ENCODE peak calls at places on chromosomes 2 and 18, in eight cellular contexts. W is Right ventricle myocardium inferior; R is heart left ventricle; N is activated CD8-positive, alpha-beta T cell treated with anti-CD3 and anti-CD28 coated beads for 36 hours; Q is natural killer cell; E is activated CD4-positive, alpha-beta T cell treated with anti-CD3 and anti-CD28 coated beads for 36 hours; V is sciatic nerve; B is stimulated activated naive CD8-positive, alpha-beta T cell treated with anti-CD3 and anti-CD28 coated beads, Interleukin-15, Interleukin-2, amounts not matched to agents 100 U/mL and 50 U/mL, for 24 hours. T is an unnamed sample.

GRCh38 chr2:230512955-230513748 is 97.2 kb downstream of the SP100 start:
- ATAC-seq in W (no peak), R (no peak), N (no peak), Q (no peak), E (no peak), V (no peak), B (no peak), T (no peak)

GRCh38 chr18:49845629-49846252 is 32.4 kb upstream of the ACAA2 start:
- ATAC-seq in W (no peak), R (peak; percentile 60), N (no peak), Q (no peak), E (no peak), V (no peak), B (no peak), T (no peak)

GRCh38 chr18:3877678-3878077 is 427.7 kb downstream of the TGIF1 start:
- ATAC-seq in W (no peak), R (no peak), N (no peak), Q (no peak), E (no peak), V (no peak), B (no peak), T (no peak)

GRCh38 chr2:203835420-203835819 is 32.2 kb upstream of the CTLA4 start:
- ATAC-seq in W (no peak), R (no peak), N (no peak), Q (no peak), E (no peak), V (no peak), B (no peak), T (no peak)

GRCh38 chr2:29613792-29614266 is 307.6 kb downstream of the ALK start:
- ATAC-seq in W (no peak), R (no peak), N (no peak), Q (no peak), E (no peak), V (no peak), B (no peak), T (no peak)

GRCh38 chr18:32454667-32455066 is 16.0 kb downstream of the GAREM1 start:
- ATAC-seq in W (no peak), R (peak; percentile 40), N (no peak), Q (no peak), E (no peak), V (peak; percentile 84), B (no peak), T (no peak)

GRCh38 chr2:138948070-138948539 is 167.9 kb upstream of the NXPH2 start:
- ATAC-seq in W (peak; percentile 16), R (peak; percentile 95), N (no peak), Q (no peak), E (no peak), V (peak; percentile 98), B (no peak), T (no peak)

GRCh38 chr2:227312579-227312978 is 12.5 kb upstream of the MFF start:
- ATAC-seq in W (no peak), R (no peak), N (no peak), Q (no peak), E (no peak), V (no peak), B (no peak), T (no peak)

GRCh38 chr2:60641866-60642788 is 88.7 kb upstream of the BCL11A start:
- ATAC-seq in W (no peak), R (peak; percentile 36), N (peak; percentile 65), Q (no peak), E (peak; percentile 55), V (no peak), B (peak; percentile 63), T (no peak)

GRCh38 chr2:60818272-60818671 is 62.2 kb downstream of the PAPOLG start:
- ATAC-seq in W (no peak), R (no peak), N (peak; percentile 44), Q (peak; percentile 29), E (peak; percentile 60), V (no peak), B (peak; percentile 74), T (no peak)

GRCh38 chr2:227616631-227617030 is 667 bp upstream of the SCYGR4 start:
- ATAC-seq in W (no peak), R (no peak), N (no peak), Q (no peak), E (no peak), V (no peak), B (no peak), T (no peak)

GRCh38 chr2:234571620-234572407 is 74.9 kb upstream of the ARL4C start:
- ATAC-seq in W (no peak), R (no peak), N (no peak), Q (no peak), E (no peak), V (no peak), B (peak; percentile 40), T (no peak)

GRCh38 chr2:51717318-51717717 is 685.4 kb upstream of the NRXN1 start:
- ATAC-seq in W (no peak), R (no peak), N (no peak), Q (no peak), E (no peak), V (no peak), B (no peak), T (no peak)

GRCh38 chr18:3180325-3180724 is 39.4 kb downstream of the MYOM1 start:
- ATAC-seq in W (no peak), R (no peak), N (no peak), Q (no peak), E (no peak), V (no peak), B (no peak), T (no peak)

GRCh38 chr2:192267484-192267883 is 72.8 kb upstream of the TMEFF2 start:
- ATAC-seq in W (no peak), R (peak; percentile 43), N (no peak), Q (no peak), E (no peak), V (no peak), B (no peak), T (no peak)

GRCh38 chr18:4851301-4851700 is 345.8 kb downstream of the AKAIN1 start:
- ATAC-seq in W (no peak), R (no peak), N (no peak), Q (no peak), E (no peak), V (no peak), B (no peak), T (no peak)

GRCh38 chr2:239649309-239649708 is 248.5 kb upstream of the HDAC4 start:
- ATAC-seq in W (no peak), R (no peak), N (no peak), Q (no peak), E (no peak), V (no peak), B (no peak), T (no peak)

GRCh38 chr2:208006833-208007232 is 18.5 kb downstream of the PLEKHM3 start:
- ATAC-seq in W (peak; percentile 10), R (no peak), N (peak; percentile 79), Q (no peak), E (peak; percentile 73), V (no peak), B (peak; percentile 75), T (no peak)

GRCh38 chr2:147863835-147864234 is 19.0 kb downstream of the ACVR2A start:
- ATAC-seq in W (no peak), R (no peak), N (no peak), Q (no peak), E (peak; percentile 44), V (no peak), B (no peak), T (no peak)

GRCh38 chr18:77061291-77061945 is 71.2 kb downstream of the MBP start:
- ATAC-seq in W (no peak), R (no peak), N (no peak), Q (peak; percentile 6), E (no peak), V (no peak), B (no peak), T (no peak)

GRCh38 chr18:63078471-63078870 is 241.1 kb downstream of the BCL2 start:
- ATAC-seq in W (no peak), R (no peak), N (no peak), Q (no peak), E (no peak), V (no peak), B (no peak), T (no peak)